ENCODE peak calls at places on chromosomes 12 and 14, in seven cellular contexts. H is IMR-90, L is H9, T is neuronal stem cell, V is trophoblast cell, B is mesenchymal stem cell, K is H1. P is an unnamed sample.

GRCh38 chr12:54588892-54589291 is 433 bp upstream of the PPP1R1A start:
- DNase-seq in V (no peak), K (no peak), T (no peak), H (no peak), L (no peak), B (no peak), P (no peak)

GRCh38 chr12:80195143-80195726 is 95.9 kb downstream of the OTOGL start:
- DNase-seq in T (peak), V (peak), L (peak), H (peak), B (peak), K (no peak), P (peak)

GRCh38 chr12:91778938-91779400 is 366.7 kb downstream of the BTG1 start:
- DNase-seq in H (peak), L (no peak), B (peak), T (no peak), V (peak), K (no peak), P (peak)

GRCh38 chr12:62724947-62725447 is 210.0 kb downstream of the PPM1H start:
- DNase-seq in L (peak), B (peak), T (peak), K (no peak), H (peak), V (peak), P (peak)

GRCh38 chr12:53481108-53481442 is 18.2 kb downstream of the MAP3K12 start:
- DNase-seq in L (no peak), B (no peak), K (no peak), H (no peak), T (no peak), V (no peak), P (no peak)

GRCh38 chr12:69430942-69431603 is 39.1 kb upstream of the FRS2 start:
- DNase-seq in H (no peak), B (no peak), L (no peak), T (no peak), K (no peak), V (no peak), P (no peak)

GRCh38 chr12:124424516-124424905 is 129.6 kb downstream of the RFLNA start:
- DNase-seq in B (no peak), V (no peak), K (no peak), H (no peak), L (no peak), T (no peak), P (no peak)

GRCh38 chr12:662541-663292 is 528 bp downstream of the NINJ2 start:
- DNase-seq in V (no peak), B (no peak), H (no peak), T (no peak), L (no peak), K (no peak), P (no peak)

GRCh38 chr12:116277393-116278258 is at the start of gene MED13L:
- DNase-seq in H (peak), B (peak), L (peak), V (peak), K (peak), T (peak), P (peak)

GRCh38 chr14:75689012-75689411 is 28.0 kb downstream of the TTLL5 start:
- DNase-seq in V (no peak), H (peak), T (no peak), L (no peak), K (no peak), B (peak), P (no peak)

GRCh38 chr14:72892103-72892878 is 1.6 kb downstream of the DPF3 start:
- DNase-seq in B (peak), V (no peak), K (no peak), L (peak), H (peak), T (no peak), P (peak)

GRCh38 chr14:71693373-71693772 is 238.9 kb upstream of the RGS6 start:
- DNase-seq in K (no peak), B (peak), L (no peak), H (peak), T (no peak), V (no peak), P (no peak)

GRCh38 chr12:91052021-91052420 is 5.8 kb downstream of the KERA start:
- DNase-seq in B (no peak), V (no peak), L (no peak), K (no peak), H (no peak), T (no peak), P (no peak)

GRCh38 chr12:19449814-19450213 is 10.5 kb downstream of the AEBP2 start:
- DNase-seq in L (no peak), T (no peak), K (no peak), V (no peak), H (no peak), B (no peak), P (no peak)

GRCh38 chr12:75578546-75578945 is 67.1 kb upstream of the KRR1 start:
- DNase-seq in L (no peak), H (no peak), V (no peak), B (no peak), T (no peak), K (no peak), P (no peak)

GRCh38 chr12:7116196-7116595 is 7.2 kb upstream of the C1RL start:
- DNase-seq in B (no peak), K (no peak), L (no peak), H (no peak), V (no peak), T (no peak), P (no peak)

GRCh38 chr14:40218282-40218941 is 786.2 kb upstream of the FBXO33 start:
- DNase-seq in B (no peak), V (no peak), L (no peak), K (no peak), H (no peak), T (no peak), P (no peak)

GRCh38 chr12:78473136-78473535 is 391.4 kb upstream of the SYT1 start:
- DNase-seq in T (no peak), B (no peak), L (no peak), H (peak), K (no peak), V (no peak), P (no peak)

GRCh38 chr14:94964931-94965330 is 192.4 kb downstream of the DICER1 start:
- DNase-seq in L (no peak), H (no peak), V (no peak), B (no peak), K (no peak), T (no peak), P (no peak)

GRCh38 chr14:99329711-99330315 is 57.8 kb upstream of the BCL11B start:
- DNase-seq in T (no peak), V (peak), B (no peak), L (no peak), K (no peak), H (no peak), P (no peak)

GRCh38 chr14:104973215-104974145 is 4.7 kb downstream of the AHNAK2 start:
- DNase-seq in H (peak), B (peak), V (peak), K (no peak), T (no peak), L (peak), P (peak)

GRCh38 chr12:26017484-26018211 is 59.2 kb downstream of the RASSF8 start:
- DNase-seq in B (peak), L (peak), H (peak), V (peak), T (peak), K (peak), P (peak)

GRCh38 chr12:89153341-89153740 is 199.0 kb downstream of the DUSP6 start:
- DNase-seq in V (no peak), B (no peak), K (no peak), H (no peak), T (no peak), L (no peak), P (no peak)

GRCh38 chr14:63747836-63748235 is 20.0 kb upstream of the SGPP1 start:
- DNase-seq in K (no peak), T (no peak), H (no peak), B (no peak), V (no peak), L (no peak), P (no peak)

GRCh38 chr12:25583545-25583944 is 30.5 kb upstream of the LMNTD1 start:
- DNase-seq in T (no peak), V (no peak), K (no peak), H (peak), L (peak), B (no peak), P (peak)

GRCh38 chr14:94663965-94664704 is 51.9 kb downstream of the SERPINA3 start:
- DNase-seq in L (no peak), V (no peak), H (no peak), T (no peak), K (no peak), B (no peak), P (no peak)

GRCh38 chr14:65336191-65336591 is 76.3 kb upstream of the FUT8 start:
- DNase-seq in K (no peak), H (peak), B (peak), L (no peak), T (no peak), V (peak), P (no peak)

GRCh38 chr14:68794130-68794855 is 1.4 kb upstream of the ZFP36L1 start:
- DNase-seq in T (no peak), L (no peak), K (peak), H (peak), V (peak), B (peak), P (peak)

GRCh38 chr14:99521176-99522024 is 40.2 kb downstream of the CCNK start:
- DNase-seq in V (no peak), T (no peak), B (no peak), K (no peak), L (no peak), H (no peak), P (no peak)

GRCh38 chr12:77104792-77105191 is 39.4 kb upstream of the E2F7 start:
- DNase-seq in T (no peak), B (peak), V (no peak), K (no peak), L (no peak), H (peak), P (peak)

GRCh38 chr14:57382283-57382682 is 8.1 kb upstream of the NAA30 start:
- DNase-seq in K (no peak), B (peak), H (peak), L (no peak), V (no peak), T (no peak), P (no peak)

GRCh38 chr14:77782202-77782601 is 17.7 kb upstream of the ADCK1 start:
- DNase-seq in K (no peak), H (peak), L (no peak), B (peak), V (no peak), T (no peak), P (no peak)

GRCh38 chr14:79369359-79370332 is 841.7 kb downstream of the DIO2 start:
- DNase-seq in K (no peak), B (peak), L (no peak), V (peak), H (peak), T (no peak), P (no peak)

GRCh38 chr12:1318327-1319031 is 275.9 kb downstream of the FBXL14 start:
- DNase-seq in K (no peak), H (peak), V (no peak), L (peak), B (peak), T (peak), P (peak)

GRCh38 chr14:20772650-20773049 is 4.4 kb downstream of the EDDM3B start:
- DNase-seq in L (no peak), B (no peak), T (no peak), H (no peak), V (no peak), K (no peak), P (peak)

GRCh38 chr12:116037941-116038837 is 239.3 kb downstream of the MED13L start:
- DNase-seq in B (peak), L (no peak), V (no peak), K (no peak), H (peak), T (no peak), P (no peak)

GRCh38 chr14:63752449-63753169 is 24.7 kb upstream of the SGPP1 start:
- DNase-seq in H (peak), L (no peak), K (no peak), T (no peak), B (peak), V (no peak), P (no peak)

GRCh38 chr12:14668591-14668990 is 27.8 kb downstream of the GUCY2C start:
- DNase-seq in V (no peak), H (no peak), K (no peak), B (no peak), L (no peak), T (no peak), P (no peak)

GRCh38 chr12:14664434-14665023 is 31.9 kb downstream of the GUCY2C start:
- DNase-seq in V (peak), L (no peak), B (peak), T (no peak), K (no peak), H (peak), P (peak)

GRCh38 chr12:14665354-14666348 is 30.7 kb downstream of the GUCY2C start:
- DNase-seq in H (no peak), V (peak), T (no peak), K (peak), L (peak), B (no peak), P (peak)

GRCh38 chr12:14663002-14663401 is 33.4 kb downstream of the GUCY2C start:
- DNase-seq in L (no peak), H (no peak), K (no peak), V (no peak), T (no peak), B (no peak), P (no peak)
- H2BK5ac ChIP-seq in L (no peak), H (no peak), K (no peak), V (no peak), T (no peak), B (no peak), P (no peak)

GRCh38 chr12:12365442-12365802 is 8.5 kb downstream of the BORCS5 start:
- DNase-seq in V (no peak), B (no peak), L (no peak), H (no peak), T (no peak), K (no peak), P (no peak)

GRCh38 chr12:12367096-12367998 is 10.5 kb downstream of the BORCS5 start:
- DNase-seq in H (no peak), V (peak), B (no peak), K (no peak), T (no peak), L (no peak), P (no peak)

GRCh38 chr12:12365931-12366431 is 9.1 kb downstream of the BORCS5 start:
- DNase-seq in L (no peak), V (no peak), H (peak), T (no peak), B (no peak), K (no peak), P (no peak)

GRCh38 chr12:12364787-12365441 is 8.0 kb downstream of the BORCS5 start:
- DNase-seq in L (no peak), H (no peak), K (no peak), B (no peak), T (no peak), V (no peak), P (no peak)
- H2BK120ac ChIP-seq in L (no peak), H (no peak), K (no peak), B (no peak), T (no peak), V (no peak), P (no peak)

GRCh38 chr12:58916153-58916709 is 4.1 kb downstream of the LRIG3 start:
- DNase-seq in B (no peak), T (no peak), K (no peak), H (no peak), V (no peak), L (no peak), P (no peak)

GRCh38 chr12:58917699-58918334 is 2.5 kb downstream of the LRIG3 start:
- DNase-seq in B (peak), V (no peak), K (no peak), H (no peak), T (no peak), L (no peak), P (no peak)

GRCh38 chr12:58918475-58918874 is 1.8 kb downstream of the LRIG3 start:
- DNase-seq in K (no peak), V (no peak), H (peak), T (no peak), L (no peak), B (peak), P (no peak)

GRCh38 chr12:58915634-58916033 is 4.7 kb downstream of the LRIG3 start:
- DNase-seq in K (no peak), V (no peak), L (no peak), B (peak), H (peak), T (no peak), P (no peak)

GRCh38 chr12:58916891-58917570 is 3.3 kb downstream of the LRIG3 start:
- DNase-seq in K (no peak), B (peak), T (no peak), L (no peak), V (no peak), H (peak), P (peak)
- H3K9ac ChIP-seq in K (no peak), B (peak), T (no peak), L (no peak), V (no peak), H (peak), P (peak)

GRCh38 chr12:3019005-3019680 is 58.0 kb upstream of the TSPAN9 start:
- DNase-seq in V (no peak), H (no peak), T (no peak), B (no peak), K (no peak), L (no peak), P (no peak)
- H2BK5ac ChIP-seq in V (no peak), H (no peak), T (no peak), B (no peak), K (no peak), L (no peak), P (no peak)

GRCh38 chr14:87811246-87811645 is 181.7 kb downstream of the GALC start:
- DNase-seq in H (no peak), L (no peak), V (no peak), K (no peak), T (no peak), B (no peak), P (no peak)

GRCh38 chr14:87813211-87813610 is 179.8 kb downstream of the GALC start:
- DNase-seq in L (no peak), T (no peak), V (no peak), H (no peak), K (no peak), B (no peak), P (no peak)

GRCh38 chr14:87815121-87815520 is 177.9 kb downstream of the GALC start:
- DNase-seq in K (no peak), V (no peak), L (no peak), B (no peak), H (no peak), T (no peak), P (no peak)

GRCh38 chr14:87813691-87814090 is 179.3 kb downstream of the GALC start:
- DNase-seq in K (no peak), L (no peak), H (no peak), V (no peak), T (no peak), B (no peak), P (no peak)

DNA sequence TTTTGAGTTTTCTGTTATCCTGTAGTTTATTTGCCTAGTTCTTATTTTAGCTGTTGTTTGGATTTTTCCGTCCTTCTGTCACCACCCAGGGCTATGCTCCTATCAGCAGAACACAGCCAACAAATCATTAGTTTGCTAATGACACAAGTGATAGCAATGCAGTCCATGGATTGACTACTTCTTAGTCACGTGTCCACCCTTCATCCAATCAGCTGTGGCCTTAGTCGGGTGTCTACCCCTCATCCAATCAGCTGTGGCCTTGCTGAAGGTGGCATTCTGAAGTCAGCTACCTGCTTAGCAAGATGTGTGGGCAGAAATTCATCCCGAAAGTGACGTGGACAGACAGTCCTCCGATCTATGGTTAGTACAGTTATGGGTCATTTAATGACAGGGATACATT is 182.3 kb downstream of the GALC start:
- DNase-seq in K (no peak), V (peak), H (no peak), B (no peak), L (no peak), T (no peak), P (peak)
- H2BK120ac ChIP-seq in K (no peak), V (no peak), H (no peak), B (no peak), L (no peak), T (no peak), P (no peak)

GRCh38 chr14:100725587-100726387 is 905 bp upstream of the DLK1 start:
- DNase-seq in K (no peak), V (no peak), T (no peak), B (no peak), L (no peak), H (no peak), P (no peak)

GRCh38 chr14:100726467-100726811 is 253 bp upstream of the DLK1 start:
- DNase-seq in H (no peak), V (no peak), B (no peak), L (no peak), T (no peak), K (no peak), P (no peak)

GRCh38 chr14:100727565-100728240 is 1.0 kb downstream of the DLK1 start:
- DNase-seq in H (no peak), V (no peak), L (no peak), B (no peak), T (no peak), K (no peak), P (no peak)

GRCh38 chr14:100728962-100729361 is 2.3 kb downstream of the DLK1 start:
- DNase-seq in L (no peak), H (no peak), T (no peak), B (no peak), K (no peak), V (no peak), P (no peak)

DNA sequence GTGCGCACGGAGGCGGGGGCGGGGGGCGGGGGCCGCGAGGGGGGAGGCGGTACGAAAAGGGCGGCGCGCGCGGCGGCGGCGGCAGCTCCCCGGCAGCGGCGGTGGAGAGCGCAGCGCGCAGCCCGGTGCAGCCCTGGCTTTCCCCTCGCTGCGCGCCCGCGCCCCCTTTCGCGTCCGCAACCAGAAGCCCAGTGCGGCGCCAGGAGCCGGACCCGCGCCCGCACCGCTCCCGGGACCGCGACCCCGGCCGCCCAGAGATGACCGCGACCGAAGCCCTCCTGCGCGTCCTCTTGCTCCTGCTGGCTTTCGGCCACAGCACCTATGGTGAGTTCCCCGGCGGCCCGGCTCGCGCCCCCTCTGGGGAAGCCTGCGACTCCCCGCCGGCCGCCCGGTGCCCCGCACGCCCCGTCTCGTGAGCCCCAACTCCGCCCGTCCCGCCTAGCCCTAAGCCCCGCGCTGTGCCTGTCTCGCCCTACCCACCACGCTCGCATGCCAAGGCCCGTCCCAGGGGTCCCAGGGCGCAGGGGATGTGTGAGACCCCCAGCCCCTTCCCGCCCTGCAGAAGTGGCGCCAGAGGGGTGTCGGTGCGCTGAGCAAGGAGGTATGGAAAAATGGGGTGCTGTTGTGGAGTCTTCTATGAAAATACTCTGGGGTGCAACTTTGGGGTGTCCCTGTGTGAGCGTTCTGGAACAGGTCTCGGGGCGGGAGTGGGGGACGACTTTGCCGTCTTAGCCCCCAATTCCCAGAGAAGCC is at the start of gene DLK1:
- DNase-seq in L (no peak), B (no peak), T (no peak), V (no peak), H (no peak), K (no peak), P (no peak)
- H3K9ac ChIP-seq in L (no peak), B (no peak), T (peak), V (no peak), H (no peak), K (no peak), P (peak)